ENCODE peak calls at places on chromosomes 6 and 20, in nine cellular contexts. One of them, this sample, is unnamed.

GRCh38 chr6:137571854-137572253 is 77.7 kb upstream of the OLIG3 start:
- DNase-seq in fibroblast of the aortic adventitia: peak; percentile 12
- DNase-seq in GM06990: peak; percentile 7
- DNase-seq in CD8-positive, alpha-beta T cell: peak; percentile 42
- DNase-seq in Panc1: no peak
- DNase-seq in psoas muscle: no peak
- DNase-seq in Peyer's patch: no peak
- DNase-seq in A549: peak; percentile 37
- DNase-seq in body of pancreas: peak; percentile 55
- DNase-seq in this sample: no peak

GRCh38 chr20:35275741-35276251 is 2.1 kb downstream of the MMP24OS start:
- DNase-seq in fibroblast of the aortic adventitia: no peak
- DNase-seq in GM06990: no peak
- DNase-seq in CD8-positive, alpha-beta T cell: no peak
- DNase-seq in Panc1: no peak
- DNase-seq in psoas muscle: no peak
- DNase-seq in Peyer's patch: no peak
- DNase-seq in A549: no peak
- DNase-seq in body of pancreas: no peak
- DNase-seq in this sample: no peak

GRCh38 chr6:131586544-131586943 is 13.5 kb downstream of the ARG1 start:
- DNase-seq in fibroblast of the aortic adventitia: no peak
- DNase-seq in GM06990: no peak
- DNase-seq in CD8-positive, alpha-beta T cell: no peak
- DNase-seq in Panc1: no peak
- DNase-seq in psoas muscle: no peak
- DNase-seq in Peyer's patch: no peak
- DNase-seq in A549: no peak
- DNase-seq in body of pancreas: no peak
- DNase-seq in this sample: no peak

GRCh38 chr6:146902846-146903245 is 301.4 kb upstream of the STXBP5 start:
- DNase-seq in fibroblast of the aortic adventitia: no peak
- DNase-seq in GM06990: no peak
- DNase-seq in CD8-positive, alpha-beta T cell: no peak
- DNase-seq in Panc1: no peak
- DNase-seq in psoas muscle: no peak
- DNase-seq in Peyer's patch: no peak
- DNase-seq in A549: no peak
- DNase-seq in body of pancreas: no peak
- DNase-seq in this sample: no peak

GRCh38 chr6:337782-338464 is 45.6 kb downstream of the DUSP22 start:
- DNase-seq in fibroblast of the aortic adventitia: no peak
- DNase-seq in GM06990: no peak
- DNase-seq in CD8-positive, alpha-beta T cell: no peak
- DNase-seq in Panc1: no peak
- DNase-seq in psoas muscle: no peak
- DNase-seq in Peyer's patch: peak; percentile 42
- DNase-seq in A549: no peak
- DNase-seq in body of pancreas: no peak
- DNase-seq in this sample: no peak

GRCh38 chr20:39871013-39871412 is 818.0 kb downstream of the MAFB start:
- DNase-seq in fibroblast of the aortic adventitia: no peak
- DNase-seq in GM06990: no peak
- DNase-seq in CD8-positive, alpha-beta T cell: no peak
- DNase-seq in Panc1: no peak
- DNase-seq in psoas muscle: no peak
- DNase-seq in Peyer's patch: no peak
- DNase-seq in A549: no peak
- DNase-seq in body of pancreas: no peak
- DNase-seq in this sample: no peak

GRCh38 chr6:524803-525202 is 132.1 kb downstream of the HUS1B start:
- DNase-seq in fibroblast of the aortic adventitia: no peak
- DNase-seq in GM06990: no peak
- DNase-seq in CD8-positive, alpha-beta T cell: no peak
- DNase-seq in Panc1: no peak
- DNase-seq in psoas muscle: no peak
- DNase-seq in Peyer's patch: no peak
- DNase-seq in A549: no peak
- DNase-seq in body of pancreas: no peak
- DNase-seq in this sample: no peak

GRCh38 chr6:34851361-34851760 is 36.5 kb downstream of the TAF11 start:
- DNase-seq in fibroblast of the aortic adventitia: no peak
- DNase-seq in GM06990: no peak
- DNase-seq in CD8-positive, alpha-beta T cell: no peak
- DNase-seq in Panc1: no peak
- DNase-seq in psoas muscle: no peak
- DNase-seq in Peyer's patch: no peak
- DNase-seq in A549: no peak
- DNase-seq in body of pancreas: no peak
- DNase-seq in this sample: no peak

GRCh38 chr20:44888226-44889103 is 3.0 kb downstream of the YWHAB start:
- DNase-seq in fibroblast of the aortic adventitia: peak; percentile 28
- DNase-seq in GM06990: no peak
- DNase-seq in CD8-positive, alpha-beta T cell: no peak
- DNase-seq in Panc1: no peak
- DNase-seq in psoas muscle: no peak
- DNase-seq in Peyer's patch: no peak
- DNase-seq in A549: peak; percentile 18
- DNase-seq in body of pancreas: no peak
- DNase-seq in this sample: no peak

GRCh38 chr6:56953597-56954388 is 1.1 kb upstream of the BEND6 start:
- DNase-seq in fibroblast of the aortic adventitia: peak; percentile 34
- DNase-seq in GM06990: peak; percentile 60
- DNase-seq in CD8-positive, alpha-beta T cell: no peak
- DNase-seq in Panc1: no peak
- DNase-seq in psoas muscle: no peak
- DNase-seq in Peyer's patch: no peak
- DNase-seq in A549: peak; percentile 9
- DNase-seq in body of pancreas: no peak
- DNase-seq in this sample: no peak

GRCh38 chr6:43494766-43495165 is 15.4 kb downstream of the LRRC73 start:
- DNase-seq in fibroblast of the aortic adventitia: no peak
- DNase-seq in GM06990: no peak
- DNase-seq in CD8-positive, alpha-beta T cell: no peak
- DNase-seq in Panc1: no peak
- DNase-seq in psoas muscle: no peak
- DNase-seq in Peyer's patch: no peak
- DNase-seq in A549: no peak
- DNase-seq in body of pancreas: no peak
- DNase-seq in this sample: no peak

GRCh38 chr6:43496370-43497128 is 13.6 kb downstream of the LRRC73 start:
- DNase-seq in fibroblast of the aortic adventitia: peak; percentile 45
- DNase-seq in GM06990: no peak
- DNase-seq in CD8-positive, alpha-beta T cell: no peak
- DNase-seq in Panc1: no peak
- DNase-seq in psoas muscle: peak; percentile 60
- DNase-seq in Peyer's patch: no peak
- DNase-seq in A549: peak; percentile 22
- DNase-seq in body of pancreas: no peak
- DNase-seq in this sample: no peak

GRCh38 chr6:43497129-43497396 is 13.1 kb downstream of the LRRC73 start:
- DNase-seq in fibroblast of the aortic adventitia: no peak
- DNase-seq in GM06990: no peak
- DNase-seq in CD8-positive, alpha-beta T cell: no peak
- DNase-seq in Panc1: no peak
- DNase-seq in psoas muscle: peak; percentile 44
- DNase-seq in Peyer's patch: no peak
- DNase-seq in A549: no peak
- DNase-seq in body of pancreas: no peak
- DNase-seq in this sample: no peak

GRCh38 chr6:43494321-43494720 is 15.8 kb downstream of the LRRC73 start:
- DNase-seq in fibroblast of the aortic adventitia: no peak
- DNase-seq in GM06990: no peak
- DNase-seq in CD8-positive, alpha-beta T cell: no peak
- DNase-seq in Panc1: no peak
- DNase-seq in psoas muscle: no peak
- DNase-seq in Peyer's patch: no peak
- DNase-seq in A549: no peak
- DNase-seq in body of pancreas: no peak
- DNase-seq in this sample: no peak

GRCh38 chr6:43495409-43495941 is 14.7 kb downstream of the LRRC73 start:
- DNase-seq in fibroblast of the aortic adventitia: no peak
- DNase-seq in GM06990: no peak
- DNase-seq in CD8-positive, alpha-beta T cell: no peak
- DNase-seq in Panc1: no peak
- DNase-seq in psoas muscle: no peak
- DNase-seq in Peyer's patch: no peak
- DNase-seq in A549: no peak
- DNase-seq in body of pancreas: no peak
- DNase-seq in this sample: no peak
- TF ChIP-seq CTCF in fibroblast of the aortic adventitia: peak; percentile 15
- TF ChIP-seq CTCF in GM06990: peak; percentile 4
- TF ChIP-seq CTCF in CD8-positive, alpha-beta T cell: no peak
- TF ChIP-seq CTCF in Panc1: no peak
- TF ChIP-seq CTCF in psoas muscle: no peak
- TF ChIP-seq CTCF in Peyer's patch: no peak
- TF ChIP-seq CTCF in A549: no peak
- TF ChIP-seq CTCF in body of pancreas: no peak
- TF ChIP-seq CTCF in this sample: no peak

GRCh38 chr6:44169886-44170570 is 11.4 kb downstream of the CAPN11 start:
- DNase-seq in fibroblast of the aortic adventitia: no peak
- DNase-seq in GM06990: no peak
- DNase-seq in CD8-positive, alpha-beta T cell: no peak
- DNase-seq in Panc1: no peak
- DNase-seq in psoas muscle: no peak
- DNase-seq in Peyer's patch: no peak
- DNase-seq in A549: no peak
- DNase-seq in body of pancreas: no peak
- DNase-seq in this sample: no peak

GRCh38 chr6:44169154-44169553 is 10.5 kb downstream of the CAPN11 start:
- DNase-seq in fibroblast of the aortic adventitia: peak; percentile 54
- DNase-seq in GM06990: no peak
- DNase-seq in CD8-positive, alpha-beta T cell: no peak
- DNase-seq in Panc1: no peak
- DNase-seq in psoas muscle: no peak
- DNase-seq in Peyer's patch: peak; percentile 68
- DNase-seq in A549: no peak
- DNase-seq in body of pancreas: no peak
- DNase-seq in this sample: no peak

GRCh38 chr6:44176130-44176934 is 17.7 kb downstream of the CAPN11 start:
- DNase-seq in fibroblast of the aortic adventitia: no peak
- DNase-seq in GM06990: no peak
- DNase-seq in CD8-positive, alpha-beta T cell: no peak
- DNase-seq in Panc1: no peak
- DNase-seq in psoas muscle: no peak
- DNase-seq in Peyer's patch: no peak
- DNase-seq in A549: no peak
- DNase-seq in body of pancreas: no peak
- DNase-seq in this sample: no peak

GRCh38 chr6:44172759-44173500 is 14.3 kb downstream of the CAPN11 start:
- DNase-seq in fibroblast of the aortic adventitia: peak; percentile 83
- DNase-seq in GM06990: peak; percentile 45
- DNase-seq in CD8-positive, alpha-beta T cell: peak; percentile 56
- DNase-seq in Panc1: peak; percentile 73
- DNase-seq in psoas muscle: peak; percentile 91
- DNase-seq in Peyer's patch: peak; percentile 81
- DNase-seq in A549: peak; percentile 62
- DNase-seq in body of pancreas: peak; percentile 90
- DNase-seq in this sample: peak; percentile 63

DNA sequence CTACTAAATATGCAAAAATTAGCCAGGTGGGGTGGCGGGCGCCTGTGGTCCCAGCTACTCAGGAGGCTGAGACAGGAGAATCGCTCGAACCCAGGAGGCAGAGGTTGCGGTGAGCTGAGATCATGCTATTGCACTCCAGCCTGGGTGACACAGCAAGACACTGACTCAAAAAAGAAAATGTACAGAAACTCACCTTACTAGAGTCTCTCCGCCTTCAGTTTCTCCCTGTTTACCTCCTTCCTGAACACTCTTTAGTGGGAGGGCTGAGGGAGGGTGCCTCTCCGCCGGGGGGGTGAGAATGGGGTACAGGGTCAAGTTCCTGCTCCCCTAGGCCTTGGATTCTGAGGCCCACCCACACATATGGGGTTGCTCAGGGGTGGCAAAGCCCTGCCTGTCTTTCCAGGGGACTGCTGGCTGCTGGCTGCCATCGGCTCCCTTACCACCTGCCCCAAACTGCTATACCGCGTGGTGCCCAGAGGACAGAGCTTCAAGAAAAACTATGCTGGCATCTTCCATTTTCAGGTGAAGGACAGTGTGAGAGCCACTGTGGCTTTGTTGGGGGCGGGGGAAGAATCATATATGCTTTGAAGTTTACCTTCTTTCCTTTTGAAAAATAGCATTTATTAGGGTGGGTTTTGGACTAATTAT is 13.4 kb downstream of the CAPN11 start:
- DNase-seq in fibroblast of the aortic adventitia: no peak
- DNase-seq in GM06990: no peak
- DNase-seq in CD8-positive, alpha-beta T cell: no peak
- DNase-seq in Panc1: no peak
- DNase-seq in psoas muscle: no peak
- DNase-seq in Peyer's patch: no peak
- DNase-seq in A549: no peak
- DNase-seq in body of pancreas: no peak
- DNase-seq in this sample: no peak
- TF ChIP-seq CTCF in fibroblast of the aortic adventitia: no peak
- TF ChIP-seq CTCF in GM06990: no peak
- TF ChIP-seq CTCF in CD8-positive, alpha-beta T cell: no peak
- TF ChIP-seq CTCF in Panc1: no peak
- TF ChIP-seq CTCF in psoas muscle: no peak
- TF ChIP-seq CTCF in Peyer's patch: no peak
- TF ChIP-seq CTCF in A549: no peak
- TF ChIP-seq CTCF in body of pancreas: no peak
- TF ChIP-seq CTCF in this sample: no peak

DNA sequence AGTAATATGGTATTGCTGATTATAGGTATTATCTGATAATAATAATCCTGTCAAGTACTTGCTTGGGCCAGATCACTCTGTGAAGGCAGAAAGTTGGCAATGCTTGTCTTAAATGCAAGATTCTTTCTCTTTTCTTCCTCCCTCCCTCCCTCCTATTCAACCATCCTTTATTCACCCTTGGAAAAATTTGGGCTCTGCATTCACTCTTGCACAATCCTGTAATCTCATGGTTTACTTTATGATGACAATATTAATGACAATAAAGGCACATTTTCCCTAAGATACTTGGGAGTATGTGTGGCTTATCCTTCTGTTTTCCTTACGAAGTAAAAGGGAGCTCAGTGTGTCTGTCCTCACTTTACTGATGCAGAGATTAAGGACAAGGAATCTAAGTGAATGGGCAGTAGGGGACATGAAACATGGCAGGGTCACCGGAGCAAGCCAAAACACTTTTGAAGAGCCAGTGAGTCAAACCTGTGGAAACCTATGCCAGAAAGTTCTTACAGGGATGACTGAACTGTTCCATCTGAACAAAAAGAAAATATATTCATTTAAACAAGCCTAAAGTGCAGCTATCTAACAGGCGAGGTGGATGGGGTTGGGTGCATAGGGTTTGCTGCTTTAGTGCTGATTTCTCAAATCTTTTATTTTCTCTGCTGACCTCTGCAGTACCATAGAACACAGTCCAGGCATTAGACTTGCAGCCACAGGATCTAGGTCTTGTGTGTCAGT is 14.6 kb upstream of the RIPOR2 start:
- DNase-seq in fibroblast of the aortic adventitia: no peak
- DNase-seq in GM06990: no peak
- DNase-seq in CD8-positive, alpha-beta T cell: no peak
- DNase-seq in Panc1: no peak
- DNase-seq in psoas muscle: no peak
- DNase-seq in Peyer's patch: no peak
- DNase-seq in A549: no peak
- DNase-seq in body of pancreas: no peak
- DNase-seq in this sample: no peak
- TF ChIP-seq CTCF in fibroblast of the aortic adventitia: no peak
- TF ChIP-seq CTCF in GM06990: no peak
- TF ChIP-seq CTCF in CD8-positive, alpha-beta T cell: no peak
- TF ChIP-seq CTCF in Panc1: no peak
- TF ChIP-seq CTCF in psoas muscle: no peak
- TF ChIP-seq CTCF in Peyer's patch: no peak
- TF ChIP-seq CTCF in A549: no peak
- TF ChIP-seq CTCF in body of pancreas: no peak
- TF ChIP-seq CTCF in this sample: no peak

GRCh38 chr6:133610974-133611373 is 277.9 kb upstream of the TCF21 start:
- DNase-seq in fibroblast of the aortic adventitia: peak; percentile 57
- DNase-seq in GM06990: no peak
- DNase-seq in CD8-positive, alpha-beta T cell: no peak
- DNase-seq in Panc1: no peak
- DNase-seq in psoas muscle: no peak
- DNase-seq in Peyer's patch: no peak
- DNase-seq in A549: peak; percentile 31
- DNase-seq in body of pancreas: no peak
- DNase-seq in this sample: no peak
- TF ChIP-seq CTCF in fibroblast of the aortic adventitia: no peak
- TF ChIP-seq CTCF in GM06990: no peak
- TF ChIP-seq CTCF in CD8-positive, alpha-beta T cell: no peak
- TF ChIP-seq CTCF in Panc1: no peak
- TF ChIP-seq CTCF in psoas muscle: no peak
- TF ChIP-seq CTCF in Peyer's patch: no peak
- TF ChIP-seq CTCF in A549: no peak
- TF ChIP-seq CTCF in body of pancreas: no peak
- TF ChIP-seq CTCF in this sample: no peak